ENCODE peak calls at places on chromosomes 5 and 9, in nine cellular contexts. V is body of pancreas, U is AG08395, G is IMR-90, R is progenitor cell of endocrine pancreas, X is tibial nerve, N is H9, Z is GM10248, W is nucleus accumbens. B is an unnamed sample.

GRCh38 chr5:83162598-83162997 is 85.3 kb downstream of the XRCC4 start:
- DNase-seq in U (no peak), Z (no peak), V (no peak), G (no peak), X (no peak), N (no peak), R (no peak), W (no peak), B (no peak)

GRCh38 chr5:32735512-32735911 is 24.4 kb downstream of the NPR3 start:
- DNase-seq in R (no peak), G (no peak), N (no peak), X (no peak), U (no peak), W (no peak), Z (no peak), V (no peak), B (no peak)

GRCh38 chr5:167937628-167938000 is 353.8 kb upstream of the WWC1 start:
- DNase-seq in N (no peak), Z (no peak), G (no peak), V (no peak), W (no peak), X (no peak), U (no peak), R (no peak), B (no peak)

GRCh38 chr9:35517136-35517535 is 27.2 kb downstream of the RUSC2 start:
- DNase-seq in W (peak; percentile 55), G (peak; percentile 35), Z (no peak), U (no peak), V (no peak), R (no peak), X (no peak), N (no peak), B (no peak)

GRCh38 chr9:87959916-87960581 is 14.3 kb downstream of the CDK20 start:
- DNase-seq in U (no peak), V (no peak), Z (no peak), X (no peak), G (peak; percentile 83), R (no peak), W (no peak), N (no peak), B (no peak)

GRCh38 chr5:142492781-142493281 is 168.0 kb upstream of the SPRY4 start:
- DNase-seq in N (no peak), V (no peak), W (no peak), G (peak; percentile 41), X (peak; percentile 19), U (no peak), Z (no peak), R (no peak), B (no peak)

GRCh38 chr9:135007601-135008000 is 79.9 kb upstream of the OLFM1 start:
- DNase-seq in U (no peak), Z (no peak), N (no peak), V (no peak), R (no peak), X (no peak), W (no peak), G (no peak), B (no peak)

GRCh38 chr9:95481000-95481399 is 35.8 kb downstream of the PTCH1 start:
- DNase-seq in W (no peak), R (no peak), X (no peak), U (no peak), N (no peak), G (no peak), Z (no peak), V (no peak), B (no peak)

GRCh38 chr5:87347272-87347671 is 65.5 kb downstream of the CCNH start:
- DNase-seq in U (no peak), Z (no peak), N (no peak), V (no peak), R (no peak), X (no peak), W (no peak), G (peak; percentile 33), B (no peak)